ENCODE peak calls at places on chromosomes 5 and 9, in five cellular contexts. C, X, W, D and U are unnamed samples.

GRCh38 chr5:128632264-128632663 is 94.2 kb upstream of the FBN2 start:
- DNase-seq in X (peak; percentile 72), W (no peak), D (no peak), C (peak; percentile 20), U (no peak)

GRCh38 chr5:60996368-60996767 is 51.4 kb downstream of the NDUFAF2 start:
- DNase-seq in C (no peak), X (no peak), D (no peak), W (no peak), U (no peak)

GRCh38 chr5:169805527-169805934 is 168.5 kb downstream of the DOCK2 start:
- DNase-seq in W (no peak), C (peak; percentile 61), X (no peak), D (no peak), U (no peak)

GRCh38 chr5:37043693-37044092 is 167.1 kb downstream of the NIPBL start:
- DNase-seq in W (no peak), D (no peak), X (peak; percentile 37), C (peak; percentile 17), U (no peak)

GRCh38 chr5:72790188-72790587 is 26.3 kb upstream of the TNPO1 start:
- DNase-seq in D (no peak), X (no peak), W (no peak), C (no peak), U (no peak)

GRCh38 chr9:111603041-111603440 is 3.6 kb upstream of the PTGR1 start:
- DNase-seq in X (no peak), C (peak; percentile 26), D (no peak), W (no peak), U (no peak)

GRCh38 chr9:136249881-136250559 is 4.4 kb upstream of the QSOX2 start:
- DNase-seq in D (no peak), W (no peak), X (no peak), C (no peak), U (no peak)

GRCh38 chr5:79133121-79133656 is 21.6 kb downstream of the BHMT start:
- DNase-seq in X (peak; percentile 72), D (no peak), W (no peak), C (peak; percentile 68), U (no peak)

GRCh38 chr5:75412111-75412990 is 75.3 kb downstream of the HMGCR start:
- DNase-seq in X (no peak), C (peak; percentile 7), W (no peak), D (no peak), U (no peak)

GRCh38 chr5:128644863-128645262 is 106.8 kb upstream of the FBN2 start:
- DNase-seq in C (peak; percentile 54), X (peak; percentile 36), W (no peak), D (no peak), U (no peak)

GRCh38 chr5:80097516-80097915 is 62.4 kb downstream of the THBS4 start:
- DNase-seq in C (no peak), X (no peak), W (no peak), D (no peak), U (no peak)

GRCh38 chr5:135135530-135136201 is 101.6 kb upstream of the PITX1 start:
- DNase-seq in W (no peak), D (peak; percentile 92), X (peak; percentile 66), C (peak; percentile 80), U (peak; percentile 22)

GRCh38 chr9:114953917-114954316 is 23.5 kb upstream of the TNFSF8 start:
- DNase-seq in D (peak; percentile 34), X (peak; percentile 83), C (peak; percentile 90), W (peak; percentile 16), U (peak; percentile 79)

GRCh38 chr5:133900498-133901270 is 67.7 kb downstream of the C5orf15 start:
- DNase-seq in X (no peak), W (no peak), C (no peak), D (no peak), U (no peak)

GRCh38 chr5:6812800-6813731 is 99.8 kb downstream of the TENT4A start:
- DNase-seq in C (peak; percentile 86), W (peak; percentile 35), D (peak; percentile 85), X (no peak), U (no peak)

GRCh38 chr9:80699551-80699998 is 989.8 kb downstream of the TLE1 start:
- DNase-seq in X (peak; percentile 84), C (peak; percentile 81), W (no peak), D (no peak), U (no peak)

GRCh38 chr9:130356877-130357584 is 87.7 kb upstream of the ASS1 start:
- DNase-seq in C (no peak), W (no peak), X (no peak), D (no peak), U (no peak)

GRCh38 chr9:17535176-17535575 is 43.7 kb upstream of the SH3GL2 start:
- DNase-seq in X (no peak), W (no peak), D (no peak), C (no peak), U (no peak)

GRCh38 chr5:173767580-173768266 is 120.4 kb upstream of the CPEB4 start:
- DNase-seq in W (no peak), X (peak; percentile 18), C (no peak), D (no peak), U (no peak)

GRCh38 chr5:82422751-82423181 is 144.6 kb upstream of the RPS23 start:
- DNase-seq in X (no peak), W (no peak), C (peak; percentile 82), D (no peak), U (no peak)

GRCh38 chr5:16383544-16384057 is 82.0 kb downstream of the ZNF622 start:
- DNase-seq in W (no peak), C (no peak), X (no peak), D (no peak), U (no peak)

GRCh38 chr5:16522096-16522495 is 56.5 kb upstream of the ZNF622 start:
- DNase-seq in C (no peak), D (peak; percentile 52), X (no peak), W (no peak), U (no peak)

GRCh38 chr9:129310666-129311350 is 132.7 kb upstream of the IER5L start:
- DNase-seq in X (no peak), W (no peak), D (no peak), C (no peak), U (no peak)

GRCh38 chr5:108615216-108615615 is 132.5 kb upstream of the FER start:
- DNase-seq in D (no peak), C (peak; percentile 35), W (no peak), X (peak; percentile 56), U (no peak)

GRCh38 chr9:9352877-9353481 is 1259.8 kb downstream of the PTPRD start:
- DNase-seq in D (peak; percentile 19), C (peak; percentile 0), X (peak; percentile 10), W (no peak), U (peak; percentile 10)
- TF ChIP-seq CTCF in D (peak; percentile 40), C (peak; percentile 40), X (peak; percentile 59), W (no peak), U (peak; percentile 38)

DNA sequence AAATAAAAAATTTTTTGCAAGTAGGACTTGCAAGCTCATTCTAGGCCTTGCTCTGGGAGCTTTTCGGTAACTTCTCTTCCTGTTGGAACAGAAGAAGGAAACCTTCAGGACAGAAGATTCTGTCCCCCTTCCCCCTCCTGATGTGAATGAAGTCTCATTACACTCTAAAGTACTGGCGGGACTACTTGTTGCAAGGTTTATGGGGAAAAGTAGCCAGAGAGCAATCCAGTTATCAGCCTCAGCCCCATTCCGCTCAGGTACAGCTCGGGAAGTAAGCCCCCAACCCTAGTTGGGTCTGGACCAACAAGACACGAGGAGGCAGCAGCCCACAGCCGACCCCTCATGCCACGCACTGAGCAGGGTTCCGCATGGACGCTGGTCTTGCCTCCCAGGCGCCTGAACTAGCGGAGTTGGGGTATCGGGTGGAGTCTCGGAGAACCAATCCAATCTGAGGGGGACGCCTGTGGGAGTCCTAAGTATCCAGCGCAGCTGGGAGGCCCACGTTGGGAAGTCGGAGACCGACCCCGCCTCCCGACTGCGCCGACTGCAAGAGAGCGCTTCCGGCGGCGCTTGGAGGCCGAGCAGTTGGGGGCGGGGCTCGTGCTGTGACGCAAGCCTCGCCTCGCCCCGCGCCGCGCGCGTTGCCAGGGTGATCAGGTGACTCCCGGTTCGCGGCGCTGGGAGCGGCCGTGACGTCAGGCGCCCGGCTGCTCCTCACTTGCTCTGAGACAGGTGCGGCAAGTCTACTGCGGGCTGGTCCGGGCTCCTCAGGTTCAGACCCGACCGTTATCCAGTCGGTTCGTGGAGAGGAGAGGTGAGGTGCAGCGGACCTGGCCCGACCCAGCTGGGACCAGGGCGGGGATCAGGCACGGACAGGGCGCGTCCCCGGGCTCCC is at the start of gene CYSTM1:
- DNase-seq in X (peak; percentile 97), D (peak; percentile 98), C (peak; percentile 97), W (peak; percentile 95), U (peak; percentile 94)
- H3K4me3 ChIP-seq in X (peak within 1 kb of the TSS; percentile 85), D (peak within 1 kb of the TSS; percentile 82), C (peak within 1 kb of the TSS; percentile 84), W (peak within 1 kb of the TSS; percentile 97), U (peak within 1 kb of the TSS; percentile 61)

GRCh38 chr9:105670775-105671174 is 8.5 kb downstream of the TAL2 start:
- DNase-seq in D (no peak), W (no peak), C (no peak), X (no peak), U (no peak)
- H3K4me1 ChIP-seq in D (no peaks in the 10 kb centered on the region), W (no peaks in the 10 kb centered on the region), C (peaks cover 3% of the 10 kb centered on the region), X (no peaks in the 10 kb centered on the region), U (no peaks in the 10 kb centered on the region)

DNA sequence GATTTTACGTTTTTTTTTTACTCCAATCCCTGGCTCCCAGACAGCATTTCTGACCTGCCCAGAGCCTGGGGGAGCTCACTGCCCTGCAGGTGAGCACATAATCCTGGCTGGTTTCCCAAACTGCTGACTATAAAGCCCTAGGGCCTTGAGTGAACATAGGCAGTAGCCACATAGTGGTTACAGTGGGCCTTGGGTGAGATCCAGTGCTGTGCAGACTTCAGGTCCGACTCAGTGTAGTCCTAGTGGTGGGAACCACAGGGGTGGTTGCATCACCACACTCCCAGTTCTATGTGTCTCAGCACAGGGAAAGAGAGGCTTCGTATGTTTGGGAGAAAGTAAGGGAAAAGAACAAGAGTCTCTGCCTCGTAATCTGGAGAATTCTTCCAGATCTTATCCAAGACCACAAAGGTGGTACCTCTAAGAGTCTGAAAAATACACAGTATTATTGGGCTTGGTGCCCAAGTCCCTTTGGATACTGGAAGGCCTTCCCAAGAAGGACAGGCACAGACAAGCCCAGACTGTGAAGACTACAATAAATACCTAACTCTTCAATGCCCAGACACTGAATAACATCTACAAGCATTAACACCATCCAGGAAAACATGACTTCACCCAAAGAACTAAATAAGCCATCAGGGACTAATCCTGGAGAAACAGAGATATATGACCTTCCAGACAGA is 89.4 kb downstream of the TSSK1B start:
- DNase-seq in C (peak; percentile 90), X (peak; percentile 66), D (no peak), W (no peak), U (no peak)
- TF ChIP-seq CTCF in C (peak; percentile 6), X (no peak), D (no peak), W (no peak), U (no peak)

GRCh38 chr5:38555354-38556114 is 912 bp downstream of the LIFR start:
- DNase-seq in W (no peak), C (no peak), D (no peak), X (no peak), U (no peak)
- H3K4me3 ChIP-seq in W (peak overlapping the region; percentile 80), C (peak overlapping the region; percentile 87), D (peak overlapping the region; percentile 48), X (peak overlapping the region; percentile 71), U (peak overlapping the region; percentile 36)

GRCh38 chr9:133950916-133951231 is 41.2 kb downstream of the VAV2 start:
- DNase-seq in C (no peak), W (no peak), X (no peak), D (no peak), U (no peak)

GRCh38 chr9:133948571-133949485 is 43.3 kb downstream of the VAV2 start:
- DNase-seq in C (no peak), X (no peak), D (no peak), W (no peak), U (no peak)

GRCh38 chr9:133949486-133950061 is 42.5 kb downstream of the VAV2 start:
- DNase-seq in W (no peak), D (no peak), C (no peak), X (no peak), U (no peak)

GRCh38 chr9:133951265-133951664 is 40.9 kb downstream of the VAV2 start:
- DNase-seq in D (no peak), C (no peak), X (no peak), W (no peak), U (no peak)

GRCh38 chr9:133950206-133950915 is 41.8 kb downstream of the VAV2 start:
- DNase-seq in W (no peak), D (no peak), X (no peak), C (peak; percentile 78), U (no peak)
- H3K4me1 ChIP-seq in W (no peaks in the 10 kb centered on the region), D (no peaks in the 10 kb centered on the region), X (peaks cover 4% of the 10 kb centered on the region), C (no peaks in the 10 kb centered on the region), U (peaks cover 48% of the 10 kb centered on the region)